ENCODE peak calls at places on chromosomes 16 and 17, in four cellular contexts. Q is brain pericyte, W is myocyte, V is substantia nigra. T is an unnamed sample.

GRCh38 chr17:4229627-4230026 is 34.2 kb downstream of the ANKFY1 start:
- DNase-seq in Q (no peak), W (peak), V (no peak), T (no peak)

GRCh38 chr16:7369181-7369580 is 36.5 kb downstream of the RBFOX1 start:
- DNase-seq in Q (no peak), W (no peak), V (no peak), T (no peak)

GRCh38 chr17:29376667-29377268 is 13.4 kb upstream of the TAOK1 start:
- DNase-seq in Q (peak), W (peak), V (peak), T (no peak)

GRCh38 chr17:18951941-18952842 is at the start of gene SLC5A10:
- DNase-seq in Q (no peak), W (no peak), V (no peak), T (no peak)

GRCh38 chr16:53775821-53776431 is 72.0 kb downstream of the FTO start:
- DNase-seq in Q (peak), W (peak), V (no peak), T (no peak)

GRCh38 chr17:68355093-68355492 is 63.8 kb downstream of the ARSG start:
- DNase-seq in Q (no peak), W (peak), V (no peak), T (no peak)

GRCh38 chr17:19338031-19338990 is 24.2 kb downstream of the B9D1 start:
- DNase-seq in Q (no peak), W (peak), V (peak), T (no peak)

GRCh38 chr17:66983414-66984021 is 19.0 kb downstream of the CACNG4 start:
- DNase-seq in Q (no peak), W (no peak), V (no peak), T (no peak)

GRCh38 chr17:50841949-50842354 is 6.6 kb downstream of the WFIKKN2 start:
- DNase-seq in Q (no peak), W (peak), V (peak), T (no peak)

GRCh38 chr16:86391987-86392386 is 118.3 kb upstream of the FOXF1 start:
- DNase-seq in Q (no peak), W (no peak), V (no peak), T (no peak)

GRCh38 chr16:2364638-2365210 is 24.2 kb upstream of the ABCA3 start:
- DNase-seq in Q (no peak), W (peak), V (no peak), T (no peak)

GRCh38 chr17:9252525-9252924 is 231.2 kb downstream of the NTN1 start:
- DNase-seq in Q (no peak), W (no peak), V (no peak), T (no peak)

GRCh38 chr16:59783191-59783590 is 1049.1 kb upstream of the GOT2 start:
- DNase-seq in Q (no peak), W (peak), V (no peak), T (no peak)

GRCh38 chr17:43728081-43728480 is 30.5 kb downstream of the SOST start:
- DNase-seq in Q (no peak), W (no peak), V (no peak), T (no peak)

GRCh38 chr16:31427441-31428276 is 501 bp downstream of the COX6A2 start:
- DNase-seq in Q (no peak), W (peak), V (peak), T (no peak)

GRCh38 chr16:693766-694165 is 3.6 kb upstream of the WDR24 start:
- DNase-seq in Q (no peak), W (no peak), V (no peak), T (no peak)

GRCh38 chr17:57970706-57971105 is 15.5 kb upstream of the CUEDC1 start:
- DNase-seq in Q (no peak), W (no peak), V (no peak), T (no peak)

GRCh38 chr17:700504-701094 is 14.0 kb downstream of the VPS53 start:
- DNase-seq in Q (no peak), W (peak), V (no peak), T (no peak)

GRCh38 chr16:85828166-85828565 is 28.7 kb downstream of the COX4I1 start:
- DNase-seq in Q (no peak), W (no peak), V (no peak), T (no peak)

GRCh38 chr16:69444873-69445517 is 20.6 kb downstream of the CYB5B start:
- DNase-seq in Q (peak), W (peak), V (no peak), T (no peak)

GRCh38 chr17:27630607-27631408 is at the start of gene LGALS9:
- DNase-seq in Q (no peak), W (peak), V (peak), T (no peak)